ENCODE peak calls at places on chromosome 20, in eight cellular contexts. M is NCI-H187 treated with DMSO at 0.1 percent for 48 hours; B is psoas muscle; Y is stimulated activated CD4-positive, alpha-beta T cell treated with anti-CD3 and anti-CD28 coated beads, Interleukin-2, amount 100 ng/mL, for 24 hours; O is AG09319; N is activated naive CD4-positive, alpha-beta T cell treated with anti-CD3 and anti-CD28 coated beads, Interleukin-2, amount 10 ng/mL, durations not matched to agents 7 days and 5 days; L is amniotic stem cell; V is HS-5. J is an unnamed sample.

GRCh38 chr20:17023036-17023435 is 203.8 kb upstream of the PCSK2 start:
- DNase-seq in M (no peak), O (no peak), N (no peak), V (no peak), B (no peak), L (no peak), Y (no peak), J (peak; percentile 58)

GRCh38 chr20:20430066-20430465 is 62.2 kb downstream of the INSM1 start:
- DNase-seq in V (no peak), O (no peak), Y (no peak), M (no peak), N (no peak), B (no peak), L (no peak), J (no peak)

GRCh38 chr20:63014710-63015109 is 7.9 kb upstream of the BHLHE23 start:
- DNase-seq in M (no peak), Y (no peak), B (no peak), N (no peak), L (no peak), O (no peak), V (no peak), J (peak; percentile 94)

GRCh38 chr20:57651977-57652864 is 32.0 kb upstream of the ZBP1 start:
- DNase-seq in O (no peak), B (no peak), N (peak; percentile 14), V (no peak), L (no peak), M (no peak), Y (peak; percentile 13), J (no peak)

GRCh38 chr20:62782893-62783278 is 13.4 kb upstream of the MRGBP start:
- DNase-seq in N (no peak), O (no peak), B (no peak), M (no peak), L (no peak), Y (no peak), V (no peak), J (no peak)

GRCh38 chr20:36744764-36745191 is 1.1 kb downstream of the NDRG3 start:
- DNase-seq in O (no peak), M (no peak), L (no peak), N (no peak), B (peak; percentile 66), V (no peak), Y (no peak), J (peak; percentile 21)

GRCh38 chr20:3753098-3753497 is 14.5 kb downstream of the ADISSP start:
- DNase-seq in M (peak; percentile 24), N (peak; percentile 76), O (peak; percentile 49), B (no peak), Y (peak; percentile 69), L (peak; percentile 7), V (no peak), J (peak; percentile 85)

GRCh38 chr20:840858-841567 is 7.5 kb downstream of the FAM110A start:
- DNase-seq in Y (no peak), V (no peak), N (peak; percentile 56), B (no peak), O (no peak), L (no peak), M (no peak), J (peak; percentile 30)